ENCODE peak calls at places on chromosome 2, in eight cellular contexts. U is heart right ventricle, F is HS-5, S is GM10248, G is occipital lobe, P is brain microvascular endothelial cell, R is HT1080, V is ovary. Y is an unnamed sample.

GRCh38 chr2:118244686-118245085 is 156.4 kb downstream of the INSIG2 start:
- DNase-seq in S (no peak), G (no peak), U (no peak), V (no peak), P (no peak), F (no peak), R (no peak), Y (no peak)

GRCh38 chr2:105652014-105652796 is 92.5 kb upstream of the NCK2 start:
- DNase-seq in R (no peak), P (no peak), V (no peak), S (no peak), F (no peak), G (no peak), U (no peak), Y (no peak)

GRCh38 chr2:219522111-219523030 is 8.1 kb downstream of the ASIC4 start:
- DNase-seq in F (peak; percentile 57), G (no peak), R (peak; percentile 70), S (no peak), U (no peak), P (peak; percentile 44), V (peak; percentile 60), Y (no peak)

GRCh38 chr2:181741756-181742155 is 61.4 kb upstream of the NEUROD1 start:
- DNase-seq in V (no peak), R (peak; percentile 34), F (peak; percentile 38), U (no peak), S (no peak), G (no peak), P (no peak), Y (no peak)

GRCh38 chr2:78734221-78734620 is 291.3 kb upstream of the REG3G start:
- DNase-seq in P (no peak), R (no peak), U (no peak), S (no peak), G (no peak), F (no peak), V (no peak), Y (no peak)

GRCh38 chr2:192546566-192546965 is 351.8 kb upstream of the TMEFF2 start:
- DNase-seq in R (peak; percentile 58), G (no peak), U (no peak), P (no peak), F (peak; percentile 39), S (no peak), V (no peak), Y (no peak)

GRCh38 chr2:64646007-64646880 is 7.5 kb downstream of the SERTAD2 start:
- DNase-seq in S (no peak), F (peak; percentile 39), U (peak; percentile 86), R (peak; percentile 75), V (peak; percentile 90), P (peak; percentile 60), G (peak; percentile 78), Y (peak; percentile 83)

GRCh38 chr2:156673981-156674380 is 237.8 kb downstream of the GPD2 start:
- DNase-seq in F (no peak), G (no peak), V (no peak), P (no peak), S (no peak), R (no peak), U (no peak), Y (no peak)

GRCh38 chr2:120366698-120367097 is 20.8 kb downstream of the INHBB start:
- DNase-seq in P (no peak), U (no peak), R (no peak), F (no peak), S (no peak), V (no peak), G (no peak), Y (no peak)

GRCh38 chr2:82182270-82182669 is 1877.7 kb upstream of the LRRTM1 start:
- DNase-seq in F (peak; percentile 18), S (no peak), R (peak; percentile 64), P (no peak), G (no peak), V (no peak), U (no peak), Y (no peak)

GRCh38 chr2:41410011-41410410 is 637.8 kb upstream of the PKDCC start:
- DNase-seq in P (no peak), V (no peak), F (no peak), U (no peak), R (no peak), G (no peak), S (no peak), Y (no peak)

GRCh38 chr2:69061518-69061917 is 48.5 kb downstream of the ANTXR1 start:
- DNase-seq in P (no peak), U (no peak), S (no peak), G (no peak), F (no peak), R (no peak), V (no peak), Y (no peak)

GRCh38 chr2:216350214-216350789 is 22.0 kb downstream of the MARCHF4 start:
- DNase-seq in F (no peak), G (no peak), S (no peak), U (no peak), P (peak; percentile 86), V (no peak), R (peak; percentile 88), Y (no peak)

GRCh38 chr2:215971671-215972070 is 41.7 kb downstream of the MREG start:
- DNase-seq in G (no peak), S (no peak), V (no peak), R (no peak), F (no peak), P (no peak), U (no peak), Y (no peak)

GRCh38 chr2:111173856-111174255 is 53.1 kb downstream of the BCL2L11 start:
- DNase-seq in G (no peak), V (no peak), U (no peak), R (no peak), P (no peak), F (no peak), S (no peak), Y (no peak)

GRCh38 chr2:146986161-146986560 is 858.7 kb upstream of the ACVR2A start:
- DNase-seq in R (no peak), P (no peak), G (no peak), U (no peak), F (no peak), S (no peak), V (no peak), Y (no peak)

Y was measured in stimulated activated CD4-positive, alpha-beta T cell treated with anti-CD3 and anti-CD28 coated beads, TNF-alpha, amount 100 ng/mL, for 24 hours.